ENCODE peak calls at places on chromosomes 16 and 17, in four cellular contexts. K, U, S and N are unnamed samples.

GRCh38 chr17:31392002-31392855 is 754 bp downstream of the RAB11FIP4 start:
- DNase-seq in S (no peak), K (peak), U (peak), N (no peak)

GRCh38 chr16:70395345-70395901 is 43.5 kb downstream of the ST3GAL2 start:
- DNase-seq in U (peak), S (peak), K (peak), N (peak)

GRCh38 chr16:50259334-50260205 is 6.8 kb upstream of the ADCY7 start:
- DNase-seq in U (peak), K (peak), S (no peak), N (peak)

GRCh38 chr17:1684307-1685189 is at the start of gene PRPF8:
- DNase-seq in S (peak), K (peak), U (peak), N (peak)

GRCh38 chr16:27556471-27556870 is 6.5 kb downstream of the KATNIP start:
- DNase-seq in K (no peak), S (no peak), U (no peak), N (no peak)

GRCh38 chr16:15644306-15644961 is 1.5 kb upstream of the MARF1 start:
- DNase-seq in S (no peak), U (no peak), K (peak), N (no peak)

GRCh38 chr17:78241277-78242023 is 10.0 kb downstream of the TMEM235 start:
- DNase-seq in K (no peak), S (no peak), U (no peak), N (no peak)

GRCh38 chr17:51820252-51820651 is 338.3 kb downstream of the CA10 start:
- DNase-seq in U (no peak), S (no peak), K (no peak), N (no peak)

GRCh38 chr16:56919099-56919800 is 12.7 kb upstream of the HERPUD1 start:
- DNase-seq in S (peak), K (no peak), U (no peak), N (no peak)

GRCh38 chr16:56921571-56921970 is 10.4 kb upstream of the HERPUD1 start:
- DNase-seq in U (no peak), S (no peak), K (no peak), N (no peak)

GRCh38 chr16:56915311-56916105 is 16.4 kb upstream of the HERPUD1 start:
- DNase-seq in S (no peak), K (no peak), U (no peak), N (no peak)

GRCh38 chr16:56916571-56917403 is 15.2 kb upstream of the HERPUD1 start:
- DNase-seq in S (no peak), U (no peak), K (no peak), N (no peak)

DNA sequence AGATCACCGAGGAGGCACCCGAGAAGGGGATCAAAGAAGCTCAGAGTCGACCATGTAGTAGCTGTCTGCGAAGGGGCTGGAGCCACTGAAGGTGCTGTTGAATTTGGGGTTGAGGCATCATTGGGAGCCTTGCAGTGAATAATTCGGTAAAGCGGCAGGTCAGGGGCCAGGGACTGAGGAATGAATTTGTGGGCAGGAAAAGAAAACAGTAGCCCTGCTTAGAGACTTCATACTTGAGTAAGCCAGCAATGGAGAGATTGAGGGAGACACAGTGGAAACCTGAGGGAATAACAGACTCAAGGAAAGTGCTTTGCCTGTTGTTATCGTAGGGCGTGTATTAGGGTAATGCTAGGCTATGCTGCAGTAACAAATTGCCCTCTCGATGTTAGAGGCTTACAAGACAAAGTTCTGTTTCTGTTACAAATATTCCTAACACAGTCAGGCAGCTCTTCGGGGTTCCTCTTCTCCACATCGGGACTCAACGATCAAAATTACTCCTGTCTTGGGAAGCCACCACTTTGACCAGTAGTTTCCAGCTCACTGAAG is 13.4 kb upstream of the HERPUD1 start:
- DNase-seq in S (no peak), K (no peak), U (no peak), N (no peak)
- H3K4me3 ChIP-seq in S (peak), K (no peak), U (no peak), N (no peak)

DNA sequence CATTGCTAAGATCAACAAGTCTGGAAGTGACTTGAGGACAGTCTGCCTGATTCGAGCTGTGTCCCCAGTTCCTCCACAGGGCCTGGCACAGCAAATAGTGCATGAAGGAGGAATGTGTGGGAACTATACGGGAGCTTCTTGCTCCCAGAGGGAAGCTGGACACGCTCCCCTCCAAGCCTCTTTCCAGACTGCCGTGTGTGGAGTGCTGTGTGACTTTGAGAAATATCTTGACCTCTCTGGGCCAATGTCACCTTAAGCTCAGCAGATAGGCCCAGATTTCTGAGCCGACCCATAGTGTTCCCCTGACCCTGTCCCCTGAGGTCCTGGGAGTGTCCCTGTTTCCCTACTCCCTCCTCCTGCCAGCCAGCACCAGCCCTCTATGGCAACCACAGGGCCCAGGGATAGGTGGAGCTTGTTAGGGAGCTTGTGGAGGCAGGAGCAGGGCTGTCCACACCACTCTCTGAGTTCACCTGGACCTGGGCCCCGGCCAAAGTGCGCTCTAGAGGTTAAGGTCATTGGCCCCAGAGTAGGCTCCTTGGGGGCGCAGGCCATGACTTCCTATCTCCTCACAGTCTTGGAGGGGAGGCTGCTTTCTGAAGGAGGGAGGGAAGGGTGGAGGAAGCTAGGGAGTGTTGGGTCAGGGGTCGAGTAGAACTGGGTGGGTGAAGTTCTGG is 6.3 kb upstream of the FOXN1 start:
- DNase-seq in K (no peak), U (no peak), S (no peak), N (no peak)
- H3K27ac ChIP-seq in K (no peak), U (no peak), S (no peak), N (no peak)

GRCh38 chr17:49488612-49489011 is 6.5 kb upstream of the NGFR start:
- DNase-seq in K (no peak), U (no peak), S (no peak), N (no peak)

GRCh38 chr17:49483588-49484509 is 11.2 kb upstream of the NGFR start:
- DNase-seq in S (no peak), K (no peak), U (no peak), N (no peak)

GRCh38 chr17:49487202-49487601 is 7.9 kb upstream of the NGFR start:
- DNase-seq in K (no peak), S (no peak), U (no peak), N (no peak)

GRCh38 chr17:49489348-49489747 is 5.7 kb upstream of the NGFR start:
- DNase-seq in S (no peak), K (no peak), U (no peak), N (no peak)

GRCh38 chr17:49486012-49486641 is 9.0 kb upstream of the NGFR start:
- DNase-seq in S (no peak), K (peak), U (no peak), N (no peak)
- H3K4me3 ChIP-seq in S (no peak), K (peak), U (no peak), N (no peak)

GRCh38 chr17:8913879-8914278 is 46.4 kb upstream of the PIK3R6 start:
- DNase-seq in U (no peak), S (no peak), K (no peak), N (no peak)

GRCh38 chr17:8909621-8910292 is 42.3 kb upstream of the PIK3R6 start:
- DNase-seq in K (no peak), S (no peak), U (no peak), N (no peak)

GRCh38 chr17:8912060-8912981 is 44.8 kb upstream of the PIK3R6 start:
- DNase-seq in K (peak), S (no peak), U (no peak), N (no peak)

GRCh38 chr17:8913091-8913490 is 45.6 kb upstream of the PIK3R6 start:
- DNase-seq in U (no peak), S (no peak), K (no peak), N (no peak)

DNA sequence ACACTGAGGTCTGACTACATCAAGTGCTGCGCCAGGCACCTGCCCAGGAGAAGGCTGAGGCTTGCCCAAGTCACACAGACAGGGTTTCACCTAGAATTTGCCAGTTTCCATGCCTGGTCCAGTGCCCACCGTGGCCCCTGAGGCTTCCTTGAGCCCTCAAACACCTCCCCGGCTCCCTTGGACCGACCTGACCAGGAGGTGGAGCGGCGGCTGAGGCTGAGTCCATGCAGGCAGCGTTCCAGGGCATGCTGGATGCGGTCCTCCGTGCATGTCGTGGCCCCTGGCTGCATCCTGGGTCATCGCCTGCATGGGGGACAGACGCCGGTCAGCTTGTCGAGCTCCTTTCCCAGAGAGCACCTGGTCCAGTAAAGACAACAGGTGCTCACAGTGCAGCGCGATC is 43.7 kb upstream of the PIK3R6 start:
- DNase-seq in S (no peak), U (no peak), K (no peak), N (peak)
- H3K27ac ChIP-seq in S (no peak), U (no peak), K (no peak), N (no peak)